ENCODE peak calls at places on chromosomes 4 and X, in five cellular contexts. C is fibroblast of the aortic adventitia, Z is fibroblast of lung, U is upper lobe of right lung, F is OCI-LY7. W is an unnamed sample.

GRCh38 chrX:46374371-46374770 is 170.8 kb downstream of the ZNF674 start:
- DNase-seq in C (no peak), Z (no peak), U (no peak), F (no peak), W (no peak)

GRCh38 chr4:154164931-154165839 is 326.4 kb downstream of the DCHS2 start:
- DNase-seq in C (peak), Z (peak), U (no peak), F (no peak), W (peak)

GRCh38 chrX:66914082-66914481 is 275.2 kb upstream of the EDA2R start:
- DNase-seq in C (no peak), Z (no peak), U (no peak), F (no peak), W (no peak)

GRCh38 chr4:55215087-55215486 is 89.7 kb upstream of the KDR start:
- DNase-seq in C (no peak), Z (no peak), U (no peak), F (no peak), W (no peak)

GRCh38 chr4:108906006-108906405 is 143.2 kb upstream of the ETNPPL start:
- DNase-seq in C (no peak), Z (no peak), U (no peak), F (no peak), W (no peak)

GRCh38 chrX:152637649-152638442 is at the start of gene GABRQ:
- DNase-seq in C (peak), Z (peak), U (peak), F (no peak), W (peak)

GRCh38 chrX:18985186-18985435 is 1.2 kb upstream of the PHKA2 start:
- DNase-seq in C (no peak), Z (no peak), U (no peak), F (no peak), W (no peak)

GRCh38 chrX:19840899-19841648 is 46.3 kb downstream of the SH3KBP1 start:
- DNase-seq in C (no peak), Z (peak), U (no peak), F (peak), W (no peak)

GRCh38 chr4:94536049-94536448 is 84.3 kb downstream of the PDLIM5 start:
- DNase-seq in C (no peak), Z (no peak), U (no peak), F (no peak), W (no peak)

GRCh38 chr4:182556576-182556975 is 313.4 kb downstream of the TENM3 start:
- DNase-seq in C (no peak), Z (peak), U (no peak), F (no peak), W (peak)

DNA sequence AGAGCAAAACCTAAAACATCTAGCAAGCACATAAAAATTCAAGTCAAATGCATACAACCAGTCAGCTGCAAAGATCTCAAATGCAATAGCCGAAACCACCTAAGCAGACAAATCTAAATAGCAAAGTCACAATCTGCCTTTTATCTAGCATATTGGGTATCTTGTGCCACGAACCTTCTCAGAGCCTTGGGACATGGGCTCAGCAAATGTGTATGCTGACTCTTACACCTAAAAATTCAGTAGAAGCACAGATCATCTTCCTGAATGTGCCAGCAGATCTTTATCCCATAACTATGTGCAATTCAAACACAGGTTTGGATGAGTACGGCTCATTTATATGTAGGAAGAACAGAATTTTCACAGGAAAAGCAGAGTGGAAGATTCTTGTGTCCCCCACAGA is 492.1 kb downstream of the INPP4B start:
- DNase-seq in C (no peak), Z (peak), U (no peak), F (no peak), W (no peak)
- H3K4me3 ChIP-seq in C (no peak), Z (no peak), U (no peak), F (no peak), W (no peak)

DNA sequence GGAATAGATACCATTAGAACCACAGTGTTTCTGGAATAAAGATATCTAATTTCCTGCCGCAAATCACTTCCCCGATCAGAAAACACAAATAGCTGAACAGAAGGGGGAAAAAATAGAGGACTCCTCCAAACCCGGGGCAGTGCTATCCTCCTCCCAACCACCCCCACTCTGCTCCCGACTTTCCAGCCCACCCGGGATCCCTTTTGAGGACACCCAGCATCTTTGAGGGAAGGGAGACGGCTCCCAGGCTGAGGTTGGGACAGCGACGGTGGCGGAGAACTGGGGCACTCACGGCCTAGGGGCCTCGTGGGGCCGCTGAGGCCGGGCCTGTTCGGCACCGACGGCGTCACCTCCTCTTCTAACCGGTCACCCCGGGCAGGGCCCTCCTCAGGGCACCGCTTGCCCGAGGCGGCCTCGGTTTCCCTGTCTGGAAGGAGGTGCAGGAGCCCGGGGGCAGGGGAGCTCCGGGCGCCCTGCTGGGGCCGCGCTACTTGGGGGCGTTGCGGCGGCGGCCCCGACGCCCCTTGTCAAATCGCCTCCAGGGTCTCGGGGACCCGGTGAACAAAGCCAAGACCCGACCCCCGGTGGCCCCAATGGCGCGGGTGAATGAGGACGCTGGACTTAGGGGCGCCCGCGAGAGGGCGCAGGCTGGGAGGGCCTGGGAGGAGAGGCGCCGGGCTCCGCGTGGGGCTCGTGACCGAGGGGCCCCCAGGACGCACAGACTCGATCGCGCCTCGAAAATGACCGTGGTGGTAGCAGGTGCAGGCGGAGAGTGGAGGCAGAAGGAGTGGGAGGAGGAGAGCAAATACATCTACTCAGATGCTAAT is 6.9 kb upstream of the ARX start:
- DNase-seq in C (no peak), Z (no peak), U (no peak), F (no peak), W (no peak)
- TF ChIP-seq CTCF in C (no peak), Z (peak), U (no peak), F (no peak), W (peak)

DNA sequence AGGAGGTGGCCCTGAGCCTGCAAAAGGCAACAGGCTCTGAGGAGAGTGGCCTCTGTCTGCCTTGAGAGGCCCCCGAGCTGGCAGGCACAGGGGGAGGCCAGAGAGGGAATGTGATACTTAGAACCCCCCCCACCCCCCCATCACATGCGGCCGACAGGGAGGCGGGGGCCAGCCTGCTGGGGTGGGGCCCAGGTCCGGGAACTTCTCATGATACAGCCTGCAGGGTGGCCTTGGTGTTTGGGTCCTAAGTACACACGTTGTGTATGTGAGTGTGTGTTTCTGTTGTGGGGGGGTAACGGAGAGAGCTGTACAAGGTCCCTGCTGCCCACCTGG is 19.7 kb downstream of the SH3BP2 start:
- DNase-seq in C (no peak), Z (no peak), U (no peak), F (peak), W (no peak)
- H3K4me3 ChIP-seq in C (peak), Z (peak), U (peak), F (peak), W (peak)

DNA sequence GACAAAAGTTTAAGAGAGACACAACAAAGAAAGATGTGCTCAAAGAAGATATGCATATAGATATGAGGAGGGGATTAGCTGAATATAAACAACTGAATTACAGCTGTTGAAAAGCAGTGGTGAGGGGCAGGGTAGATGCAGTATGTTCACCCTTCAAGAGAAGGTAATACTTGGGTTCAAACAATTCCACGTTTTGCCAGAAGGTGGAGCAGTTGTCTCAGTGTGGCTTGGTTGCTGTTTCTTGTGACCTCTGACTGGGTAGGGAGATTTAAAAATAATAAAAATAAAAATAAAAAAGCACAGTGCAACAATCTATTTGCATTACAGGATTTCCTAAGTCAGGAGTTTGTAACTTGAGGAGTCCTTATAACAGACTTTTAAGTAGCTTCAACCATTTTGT is 23.3 kb downstream of the PHOX2B start:
- DNase-seq in C (no peak), Z (no peak), U (no peak), F (no peak), W (no peak)
- TF ChIP-seq CTCF in C (no peak), Z (peak), U (no peak), F (peak), W (peak)

DNA sequence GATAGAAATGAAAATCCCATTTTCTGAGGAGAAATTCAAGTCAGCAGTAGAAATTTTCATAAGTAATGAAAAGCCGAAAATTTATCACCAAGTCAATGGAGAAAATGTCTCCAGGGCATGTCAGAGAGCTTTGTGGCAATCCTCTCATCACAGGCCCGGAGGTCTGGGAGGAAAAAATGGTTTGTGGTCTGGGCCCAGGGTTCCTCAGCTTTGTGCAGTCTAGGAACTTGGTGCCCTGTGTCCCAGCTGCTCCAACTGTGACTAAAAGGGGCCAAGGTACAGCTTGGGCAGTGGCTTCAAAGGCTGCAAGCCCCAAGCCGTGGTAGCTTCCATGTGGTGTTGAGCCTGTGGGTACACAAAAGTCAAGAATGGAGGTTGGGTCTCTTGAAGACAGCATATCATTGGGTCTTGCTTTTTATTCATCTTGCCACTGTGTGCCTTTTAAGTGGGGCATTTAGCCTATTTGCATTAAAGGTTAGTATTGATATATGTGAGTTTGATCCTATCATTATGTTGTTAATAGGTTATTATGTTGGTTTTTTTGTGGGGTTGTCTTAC is 608.5 kb downstream of the PDHA2 start:
- DNase-seq in C (no peak), Z (no peak), U (peak), F (no peak), W (no peak)
- H3K4me3 ChIP-seq in C (no peak), Z (no peak), U (no peak), F (no peak), W (no peak)

GRCh38 chrX:30278365-30278764 is 30.8 kb downstream of the NR0B1 start:
- DNase-seq in C (peak), Z (peak), U (no peak), F (no peak), W (peak)

GRCh38 chrX:30280428-30280827 is 28.8 kb downstream of the NR0B1 start:
- DNase-seq in C (no peak), Z (no peak), U (no peak), F (no peak), W (no peak)

GRCh38 chrX:30270639-30271038 is 23.7 kb downstream of the MAGEB1 start:
- DNase-seq in C (no peak), Z (no peak), U (no peak), F (no peak), W (no peak)

GRCh38 chrX:30275498-30275897 is 28.6 kb downstream of the MAGEB1 start:
- DNase-seq in C (peak), Z (no peak), U (no peak), F (no peak), W (peak)
- TF ChIP-seq CTCF in C (peak), Z (peak), U (peak), F (peak), W (peak)

GRCh38 chr4:16083217-16084191 is at the start of gene PROM1:
- DNase-seq in C (no peak), Z (no peak), U (peak), F (no peak), W (no peak)
- H3K4me3 ChIP-seq in C (no peak), Z (no peak), U (peak), F (no peak), W (peak)

W was measured in astrocyte of the spinal cord.